ENCODE peak calls at places on chromosomes 11 and 22, in eight cellular contexts. J, O, Q, U, H, D, L and V are unnamed samples.

GRCh38 chr11:27672836-27673464 is 27.3 kb downstream of the BDNF start:
- DNase-seq in J (no peak), O (peak; percentile 60), Q (no peak), U (no peak), H (peak; percentile 18), D (no peak), L (no peak), V (no peak)

GRCh38 chr11:6431861-6432260 is 8.9 kb downstream of the HPX start:
- DNase-seq in J (peak; percentile 66), O (peak; percentile 83), Q (no peak), U (no peak), H (no peak), D (no peak), L (no peak), V (no peak)

GRCh38 chr22:48663297-48663696 is 1164.4 kb downstream of the BRD1 start:
- DNase-seq in J (no peak), O (no peak), Q (no peak), U (no peak), H (no peak), D (no peak), L (no peak), V (no peak)

GRCh38 chr22:21937821-21938070 is 14.9 kb downstream of the PPM1F start:
- DNase-seq in J (no peak), O (no peak), Q (no peak), U (no peak), H (no peak), D (no peak), L (no peak), V (no peak)

GRCh38 chr22:33114570-33114969 is 56.4 kb upstream of the SYN3 start:
- DNase-seq in J (no peak), O (no peak), Q (no peak), U (no peak), H (no peak), D (no peak), L (no peak), V (no peak)

GRCh38 chr11:130945945-130946344 is 29.7 kb upstream of the SNX19 start:
- DNase-seq in J (peak; percentile 79), O (peak; percentile 49), Q (no peak), U (no peak), H (no peak), D (no peak), L (no peak), V (no peak)

GRCh38 chr11:92628401-92629292 is 340.8 kb upstream of the MTNR1B start:
- DNase-seq in J (no peak), O (no peak), Q (no peak), U (no peak), H (peak; percentile 23), D (no peak), L (no peak), V (no peak)

GRCh38 chr11:35166369-35167360 is 27.7 kb downstream of the CD44 start:
- DNase-seq in J (peak; percentile 77), O (peak; percentile 92), Q (no peak), U (peak; percentile 85), H (no peak), D (no peak), L (peak; percentile 89), V (no peak)

GRCh38 chr11:133907216-133907615 is 49.6 kb downstream of the IGSF9B start:
- DNase-seq in J (no peak), O (no peak), Q (no peak), U (no peak), H (no peak), D (no peak), L (no peak), V (no peak)

GRCh38 chr11:13862845-13863392 is 99.6 kb upstream of the SPON1 start:
- DNase-seq in J (no peak), O (no peak), Q (no peak), U (no peak), H (no peak), D (no peak), L (no peak), V (no peak)

GRCh38 chr11:31641477-31642062 is 132.0 kb downstream of the ELP4 start:
- DNase-seq in J (peak; percentile 51), O (peak; percentile 16), Q (no peak), U (peak; percentile 55), H (peak; percentile 49), D (peak; percentile 12), L (peak; percentile 54), V (peak; percentile 7)

GRCh38 chr11:59158206-59159068 is 13.5 kb upstream of the DTX4 start:
- DNase-seq in J (peak; percentile 84), O (peak; percentile 73), Q (no peak), U (peak; percentile 60), H (peak; percentile 67), D (peak; percentile 70), L (peak; percentile 83), V (peak; percentile 36)

GRCh38 chr22:20023214-20023613 is 2.3 kb downstream of the TANGO2 start:
- DNase-seq in J (no peak), O (no peak), Q (no peak), U (no peak), H (no peak), D (no peak), L (no peak), V (no peak)

GRCh38 chr11:117495357-117495756 is 167.7 kb downstream of the CEP164 start:
- DNase-seq in J (no peak), O (peak; percentile 39), Q (no peak), U (no peak), H (peak; percentile 51), D (no peak), L (no peak), V (no peak)

GRCh38 chr22:17968126-17968525 is 56.2 kb downstream of the MICAL3 start:
- DNase-seq in J (no peak), O (no peak), Q (no peak), U (no peak), H (no peak), D (peak; percentile 79), L (no peak), V (no peak)

GRCh38 chr11:117498791-117499190 is 171.1 kb downstream of the CEP164 start:
- DNase-seq in J (no peak), O (no peak), Q (no peak), U (no peak), H (no peak), D (peak; percentile 91), L (no peak), V (no peak)

GRCh38 chr22:43491177-43491576 is 79.4 kb downstream of the MPPED1 start:
- DNase-seq in J (no peak), O (no peak), Q (no peak), U (no peak), H (no peak), D (no peak), L (no peak), V (no peak)

GRCh38 chr22:17842386-17842785 is 68.1 kb upstream of the BID start:
- DNase-seq in J (no peak), O (no peak), Q (peak; percentile 85), U (no peak), H (no peak), D (no peak), L (no peak), V (no peak)

GRCh38 chr22:10961043-10961860 is 4566.7 kb upstream of the OR11H1 start:
- DNase-seq in J (no peak), O (no peak), Q (no peak), U (no peak), H (no peak), D (no peak), L (no peak), V (no peak)

GRCh38 chr22:31278643-31279326 is 13.5 kb downstream of the PIK3IP1 start:
- DNase-seq in J (no peak), O (no peak), Q (peak; percentile 72), U (no peak), H (no peak), D (no peak), L (no peak), V (no peak)

GRCh38 chr11:868802-869201 is 26.1 kb downstream of the TSPAN4 start:
- DNase-seq in J (no peak), O (no peak), Q (no peak), U (no peak), H (no peak), D (no peak), L (no peak), V (no peak)

GRCh38 chr11:46252373-46252914 is 25.0 kb upstream of the CREB3L1 start:
- DNase-seq in J (peak; percentile 45), O (no peak), Q (no peak), U (peak; percentile 48), H (no peak), D (no peak), L (no peak), V (peak; percentile 75)

GRCh38 chr11:61667684-61668320 is 12.4 kb upstream of the DAGLA start:
- DNase-seq in J (no peak), O (no peak), Q (no peak), U (no peak), H (no peak), D (no peak), L (no peak), V (peak; percentile 53)

GRCh38 chr11:75565221-75565814 is 3.3 kb downstream of the SERPINH1 start:
- DNase-seq in J (peak; percentile 70), O (no peak), Q (peak; percentile 53), U (peak; percentile 68), H (no peak), D (no peak), L (peak; percentile 64), V (no peak)

GRCh38 chr22:46867106-46867505 is 104.7 kb downstream of the TBC1D22A start:
- DNase-seq in J (no peak), O (no peak), Q (no peak), U (no peak), H (no peak), D (no peak), L (no peak), V (no peak)

GRCh38 chr22:46010951-46011626 is 34.1 kb upstream of the WNT7B start:
- DNase-seq in J (no peak), O (no peak), Q (no peak), U (no peak), H (no peak), D (no peak), L (no peak), V (no peak)

GRCh38 chr11:11604340-11604992 is 17.3 kb downstream of the GALNT18 start:
- DNase-seq in J (no peak), O (no peak), Q (no peak), U (no peak), H (no peak), D (no peak), L (no peak), V (no peak)